ENCODE peak calls at places on chromosomes 4 and X, in eight cellular contexts. K is testis, U is lower leg skin, J is IMR-90, T is adrenal gland, O is vagina, B is ovary, C is breast epithelium. Y is an unnamed sample.
A peak's percentile ranks its signal among the peaks of the same experiment; 100 is the strongest.

GRCh38 chr4:147825451-147826287 is 93.8 kb downstream of the ARHGAP10 start:
- DNase-seq in U (no peak), T (peak; percentile 43), C (peak; percentile 41), B (no peak), J (no peak), K (peak; percentile 70), O (no peak), Y (no peak)

GRCh38 chr4:189845145-189845846 is 95.4 kb upstream of the FRG1 start:
- DNase-seq in C (no peak), K (no peak), T (no peak), O (no peak), J (peak; percentile 1), U (no peak), B (no peak), Y (no peak)

GRCh38 chr4:6225469-6225868 is 25.1 kb upstream of the JAKMIP1 start:
- DNase-seq in J (peak; percentile 12), B (no peak), T (no peak), C (no peak), U (peak; percentile 70), O (no peak), K (peak; percentile 50), Y (peak; percentile 62)

GRCh38 chrX:129876734-129877395 is 29.1 kb upstream of the UTP14A start:
- DNase-seq in C (no peak), T (no peak), B (no peak), O (no peak), K (no peak), J (peak; percentile 29), U (no peak), Y (no peak)

GRCh38 chrX:103550415-103551051 is 31.2 kb upstream of the RAB40A start:
- DNase-seq in B (no peak), J (no peak), U (no peak), K (no peak), C (no peak), T (no peak), O (no peak), Y (no peak)

GRCh38 chr4:52203351-52203750 is 152.2 kb downstream of the SPATA18 start:
- DNase-seq in C (no peak), B (no peak), U (no peak), J (no peak), T (no peak), O (no peak), K (no peak), Y (no peak)

GRCh38 chr4:62145276-62145675 is 945.1 kb downstream of the ADGRL3 start:
- DNase-seq in T (no peak), J (no peak), O (no peak), K (no peak), C (no peak), B (no peak), U (no peak), Y (no peak)

GRCh38 chr4:150280081-150280950 is 202.1 kb downstream of the DCLK2 start:
- DNase-seq in B (no peak), J (peak; percentile 86), T (no peak), K (no peak), C (peak; percentile 37), O (no peak), U (no peak), Y (peak; percentile 21)

GRCh38 chr4:108811486-108811885 is 48.6 kb upstream of the ETNPPL start:
- DNase-seq in U (no peak), O (no peak), T (no peak), J (no peak), B (no peak), C (no peak), K (no peak), Y (no peak)

GRCh38 chr4:122668241-122668640 is 47.4 kb upstream of the IL21 start:
- DNase-seq in K (no peak), B (no peak), U (no peak), T (no peak), C (no peak), O (no peak), J (peak; percentile 88), Y (no peak)

GRCh38 chr4:165826166-165826565 is 46.9 kb upstream of the TLL1 start:
- DNase-seq in B (no peak), T (no peak), C (no peak), U (no peak), K (no peak), O (no peak), J (no peak), Y (no peak)

GRCh38 chr4:74446193-74446868 is 1.4 kb downstream of the AREG start:
- DNase-seq in O (no peak), C (no peak), U (no peak), K (no peak), T (no peak), B (no peak), J (no peak), Y (no peak)
- TF ChIP-seq POLR2A in O (no peak), C (no peak), U (no peak), K (no peak), T (no peak), B (no peak), J (no peak), Y (no peak)

GRCh38 chr4:112516401-112517066 is 554 bp upstream of the NEUROG2 start:
- DNase-seq in J (no peak), K (peak; percentile 33), T (no peak), C (no peak), U (peak; percentile 65), O (no peak), B (no peak), Y (no peak)

GRCh38 chr4:112516076-112516385 is at the start of gene NEUROG2:
- DNase-seq in T (no peak), B (peak; percentile 15), J (no peak), O (no peak), K (no peak), U (no peak), C (no peak), Y (no peak)

GRCh38 chr4:112517911-112518310 is 1.9 kb upstream of the NEUROG2 start:
- DNase-seq in B (no peak), C (no peak), T (no peak), K (no peak), O (no peak), U (no peak), J (no peak), Y (no peak)

GRCh38 chr4:112518675-112519074 is 2.7 kb upstream of the NEUROG2 start:
- DNase-seq in K (no peak), T (no peak), J (no peak), C (no peak), U (no peak), O (no peak), B (no peak), Y (no peak)

GRCh38 chr4:112517067-112517588 is 1.1 kb upstream of the NEUROG2 start:
- DNase-seq in U (no peak), T (no peak), B (no peak), J (no peak), K (no peak), O (no peak), C (no peak), Y (no peak)
- TF ChIP-seq POLR2A in U (no peak), T (no peak), B (no peak), J (no peak), K (no peak), O (no peak), C (no peak), Y (no peak)

GRCh38 chr4:146520894-146521542 is 722 bp downstream of the SLC10A7 start:
- DNase-seq in C (no peak), J (peak; percentile 63), O (no peak), T (peak; percentile 21), B (no peak), U (no peak), K (peak; percentile 26), Y (no peak)
- TF ChIP-seq POLR2A in C (no peak), J (peak; percentile 6), O (no peak), T (no peak), B (no peak), U (no peak), K (no peak), Y (no peak)

GRCh38 chr4:99219072-99219471 is at the start of gene ADH6:
- DNase-seq in C (no peak), T (no peak), B (no peak), K (no peak), O (no peak), J (no peak), U (no peak), Y (no peak)
- TF ChIP-seq POLR2A in C (no peak), T (no peak), B (no peak), K (no peak), O (no peak), J (no peak), U (no peak), Y (no peak)